ENCODE peak calls at places on chromosomes 3 and 15, in six cellular contexts. V, J, O, A, S and I are unnamed samples.

GRCh38 chr15:31397851-31398661 is 71.4 kb downstream of the KLF13 start:
- DNase-seq in V (no peak), J (no peak), O (no peak), A (no peak), S (no peak), I (peak; percentile 70)

GRCh38 chr3:31532587-31533168 is at the start of gene STT3B:
- DNase-seq in V (peak; percentile 88), J (peak; percentile 85), O (peak; percentile 85), A (no peak), S (peak; percentile 76), I (peak; percentile 94)

GRCh38 chr3:127405791-127406190 is 117.9 kb upstream of the PRR20G start:
- DNase-seq in V (no peak), J (no peak), O (no peak), A (no peak), S (no peak), I (no peak)

GRCh38 chr15:77532067-77532710 is 100.5 kb downstream of the LINGO1 start:
- DNase-seq in V (no peak), J (no peak), O (no peak), A (no peak), S (no peak), I (no peak)

GRCh38 chr15:47551079-47551478 is 166.2 kb upstream of the SEMA6D start:
- DNase-seq in V (no peak), J (peak; percentile 4), O (no peak), A (no peak), S (no peak), I (no peak)

GRCh38 chr3:15952543-15953175 is 154.9 kb upstream of the ANKRD28 start:
- DNase-seq in V (no peak), J (peak; percentile 23), O (no peak), A (no peak), S (no peak), I (no peak)

GRCh38 chr3:42591811-42592210 is 1.2 kb downstream of the SS18L2 start:
- DNase-seq in V (no peak), J (no peak), O (no peak), A (no peak), S (no peak), I (no peak)

GRCh38 chr3:162702768-162703385 is 1206.3 kb downstream of the OTOL1 start:
- DNase-seq in V (no peak), J (no peak), O (no peak), A (no peak), S (no peak), I (no peak)

GRCh38 chr3:51968883-51969674 is 1.8 kb upstream of the PCBP4 start:
- DNase-seq in V (no peak), J (no peak), O (no peak), A (no peak), S (no peak), I (no peak)

GRCh38 chr3:69305011-69305410 is 80.9 kb downstream of the FRMD4B start:
- DNase-seq in V (no peak), J (peak; percentile 38), O (no peak), A (no peak), S (no peak), I (no peak)

GRCh38 chr15:49876401-49877038 is 242.5 kb downstream of the ATP8B4 start:
- DNase-seq in V (no peak), J (peak; percentile 8), O (no peak), A (no peak), S (no peak), I (peak; percentile 45)

GRCh38 chr3:31377045-31377642 is 155.6 kb upstream of the STT3B start:
- DNase-seq in V (no peak), J (peak; percentile 92), O (peak; percentile 26), A (no peak), S (no peak), I (no peak)

GRCh38 chr3:150038830-150039229 is 68.1 kb upstream of the PFN2 start:
- DNase-seq in V (no peak), J (no peak), O (no peak), A (no peak), S (no peak), I (peak; percentile 64)

GRCh38 chr3:45092132-45093031 is 53.8 kb downstream of the CDCP1 start:
- DNase-seq in V (no peak), J (peak; percentile 97), O (no peak), A (no peak), S (no peak), I (no peak)

GRCh38 chr15:73822998-73823397 is 50.4 kb upstream of the TBC1D21 start:
- DNase-seq in V (no peak), J (peak; percentile 13), O (no peak), A (no peak), S (no peak), I (no peak)

GRCh38 chr3:50372349-50372748 is 13.0 kb upstream of the TMEM115 start:
- DNase-seq in V (peak; percentile 18), J (no peak), O (no peak), A (no peak), S (no peak), I (no peak)

GRCh38 chr15:44728576-44729393 is 7.5 kb upstream of the TRIM69 start:
- DNase-seq in V (peak; percentile 96), J (peak; percentile 97), O (peak; percentile 97), A (peak; percentile 76), S (peak; percentile 96), I (peak; percentile 99)

GRCh38 chr15:43277231-43277823 is 10.6 kb upstream of the TGM5 start:
- DNase-seq in V (no peak), J (no peak), O (no peak), A (no peak), S (no peak), I (no peak)

GRCh38 chr15:48389701-48390143 is 58.5 kb downstream of the DUT start:
- DNase-seq in V (no peak), J (peak; percentile 47), O (no peak), A (no peak), S (no peak), I (no peak)

GRCh38 chr3:26522919-26523318 is 99.7 kb upstream of the LRRC3B start:
- DNase-seq in V (no peak), J (no peak), O (no peak), A (no peak), S (no peak), I (no peak)

GRCh38 chr15:48005077-48005476 is 115.7 kb upstream of the SLC24A5 start:
- DNase-seq in V (no peak), J (no peak), O (no peak), A (no peak), S (no peak), I (peak; percentile 45)

GRCh38 chr3:134903840-134904239 is 108.8 kb downstream of the EPHB1 start:
- DNase-seq in V (no peak), J (no peak), O (no peak), A (no peak), S (no peak), I (no peak)

GRCh38 chr15:56428821-56429458 is 36.0 kb downstream of the MNS1 start:
- DNase-seq in V (peak; percentile 27), J (peak; percentile 53), O (no peak), A (no peak), S (peak; percentile 34), I (no peak)

GRCh38 chr3:69505770-69506407 is 120.0 kb upstream of the FRMD4B start:
- DNase-seq in V (peak; percentile 15), J (no peak), O (no peak), A (no peak), S (no peak), I (no peak)

GRCh38 chr3:173939319-173939718 is 541.8 kb downstream of the NLGN1 start:
- DNase-seq in V (no peak), J (no peak), O (no peak), A (no peak), S (no peak), I (no peak)

GRCh38 chr3:24318668-24319287 is 175.9 kb downstream of the THRB start:
- DNase-seq in V (no peak), J (peak; percentile 93), O (no peak), A (no peak), S (no peak), I (no peak)

GRCh38 chr3:54625805-54626787 is 301.8 kb downstream of the LRTM1 start:
- DNase-seq in V (no peak), J (no peak), O (no peak), A (no peak), S (no peak), I (no peak)

GRCh38 chr15:22888120-22888859 is 49.8 kb downstream of the NIPA2 start:
- DNase-seq in V (no peak), J (peak; percentile 95), O (no peak), A (no peak), S (no peak), I (no peak)

GRCh38 chr3:139110072-139110830 is 65.6 kb upstream of the PRR23C start:
- DNase-seq in V (peak; percentile 20), J (no peak), O (no peak), A (peak; percentile 4), S (peak; percentile 85), I (peak; percentile 66)

GRCh38 chr15:90860942-90861675 is 7.3 kb upstream of the FURIN start:
- DNase-seq in V (peak; percentile 76), J (no peak), O (no peak), A (no peak), S (no peak), I (no peak)

GRCh38 chr3:188734395-188734794 is 437.4 kb upstream of the TPRG1 start:
- DNase-seq in V (peak; percentile 83), J (no peak), O (no peak), A (no peak), S (peak; percentile 17), I (no peak)

GRCh38 chr3:32584660-32585059 is 14.0 kb upstream of the DYNC1LI1 start:
- DNase-seq in V (no peak), J (no peak), O (no peak), A (no peak), S (no peak), I (no peak)

GRCh38 chr3:15306979-15307359 is 25.4 kb downstream of the SH3BP5 start:
- DNase-seq in V (no peak), J (no peak), O (no peak), A (no peak), S (no peak), I (no peak)

GRCh38 chr3:109952924-109953323 is 615.6 kb upstream of the DPPA4 start:
- DNase-seq in V (no peak), J (no peak), O (no peak), A (no peak), S (no peak), I (no peak)